ENCODE peak calls at places on chromosomes 2 and 18, in five cellular contexts. D is mesenchymal stem cell, H is IMR-90, R is neuronal stem cell, L is H1. C is an unnamed sample.

GRCh38 chr2:161796192-161796591 is 172.0 kb downstream of the SLC4A10 start:
- DNase-seq in R (no peak), D (no peak), H (no peak), L (no peak), C (no peak)

GRCh38 chr18:10142496-10143160 is 228.8 kb downstream of the VAPA start:
- DNase-seq in R (no peak), L (no peak), H (peak; percentile 31), D (peak; percentile 61), C (no peak)

GRCh38 chr2:171172980-171173542 is 12.4 kb upstream of the TLK1 start:
- DNase-seq in L (no peak), D (no peak), R (no peak), H (peak; percentile 48), C (no peak)

GRCh38 chr2:69997296-69998184 is 36.1 kb upstream of the ASPRV1 start:
- DNase-seq in H (peak; percentile 71), R (no peak), L (no peak), D (peak; percentile 28), C (peak; percentile 89)

GRCh38 chr2:112317303-112318158 is 42.1 kb downstream of the ZC3H6 start:
- DNase-seq in L (no peak), H (peak; percentile 52), D (no peak), R (no peak), C (no peak)

GRCh38 chr2:149422337-149422990 is 92.1 kb downstream of the LYPD6 start:
- DNase-seq in R (no peak), L (no peak), D (peak; percentile 24), H (peak; percentile 27), C (peak; percentile 66)

GRCh38 chr2:135563793-135564192 is 32.5 kb downstream of the R3HDM1 start:
- DNase-seq in H (peak; percentile 54), R (no peak), L (no peak), D (no peak), C (peak; percentile 25)

GRCh38 chr2:131104487-131105155 is 515 bp upstream of the PLEKHB2 start:
- DNase-seq in D (peak; percentile 89), H (peak; percentile 61), L (no peak), R (no peak), C (peak; percentile 27)

GRCh38 chr18:71036783-71037182 is 747.9 kb downstream of the SOCS6 start:
- DNase-seq in L (no peak), D (no peak), H (peak; percentile 59), R (no peak), C (peak; percentile 1)

GRCh38 chr2:164146478-164146877 is 410.7 kb upstream of the FIGN start:
- DNase-seq in D (no peak), H (peak; percentile 28), R (no peak), L (no peak), C (no peak)

GRCh38 chr2:176534798-176535479 is 265.7 kb downstream of the MTX2 start:
- DNase-seq in D (no peak), R (no peak), L (no peak), H (no peak), C (no peak)

GRCh38 chr2:233039217-233040173 is 7.0 kb downstream of the NEU2 start:
- DNase-seq in D (no peak), R (no peak), L (no peak), H (no peak), C (no peak)

GRCh38 chr2:239595711-239596110 is 194.9 kb upstream of the HDAC4 start:
- DNase-seq in D (no peak), H (no peak), R (no peak), L (no peak), C (no peak)

GRCh38 chr2:136572335-136572734 is 193.0 kb upstream of the THSD7B start:
- DNase-seq in L (no peak), H (no peak), R (no peak), D (no peak), C (no peak)

GRCh38 chr2:236934656-236935055 is 151.0 kb upstream of the COPS8 start:
- DNase-seq in H (no peak), R (no peak), L (no peak), D (no peak), C (no peak)

GRCh38 chr2:238701907-238702206 is 146.0 kb upstream of the TWIST2 start:
- DNase-seq in D (no peak), R (no peak), H (no peak), L (no peak), C (no peak)

GRCh38 chr2:134522856-134523460 is 195.8 kb downstream of the TMEM163 start:
- DNase-seq in R (no peak), L (no peak), H (no peak), D (no peak), C (no peak)

GRCh38 chr18:39802648-39803229 is 2152.3 kb upstream of the PIK3C3 start:
- DNase-seq in D (no peak), R (no peak), H (no peak), L (no peak), C (no peak)

GRCh38 chr2:166184789-166185188 is 57.0 kb upstream of the SCN1A start:
- DNase-seq in H (peak; percentile 52), R (no peak), D (no peak), L (no peak), C (peak; percentile 54)

GRCh38 chr2:55616509-55617159 is 788 bp downstream of the PPP4R3B start:
- DNase-seq in D (peak; percentile 81), L (no peak), H (peak; percentile 68), R (peak; percentile 15), C (peak; percentile 80)

GRCh38 chr2:161763153-161763552 is 138.9 kb downstream of the SLC4A10 start:
- DNase-seq in L (no peak), D (no peak), R (no peak), H (no peak), C (no peak)

GRCh38 chr2:145431181-145431951 is 911.4 kb upstream of the ZEB2 start:
- DNase-seq in H (no peak), L (peak; percentile 13), R (peak; percentile 11), D (no peak), C (peak; percentile 81)

GRCh38 chr2:6866239-6866745 is 585 bp upstream of the CMPK2 start:
- DNase-seq in L (no peak), R (no peak), D (peak; percentile 37), H (peak; percentile 3), C (peak; percentile 71)

GRCh38 chr2:47512581-47513083 is 109.7 kb downstream of the MSH2 start:
- DNase-seq in D (no peak), R (no peak), H (peak; percentile 64), L (no peak), C (peak; percentile 79)

GRCh38 chr2:47510745-47511144 is 107.8 kb downstream of the MSH2 start:
- DNase-seq in H (no peak), D (no peak), R (no peak), L (no peak), C (peak; percentile 52)

GRCh38 chr2:47516496-47517104 is 113.6 kb downstream of the MSH2 start:
- DNase-seq in L (no peak), D (no peak), R (no peak), H (no peak), C (peak; percentile 65)

GRCh38 chr2:47509981-47510380 is 107.0 kb downstream of the MSH2 start:
- DNase-seq in R (no peak), L (no peak), H (no peak), D (no peak), C (no peak)

DNA sequence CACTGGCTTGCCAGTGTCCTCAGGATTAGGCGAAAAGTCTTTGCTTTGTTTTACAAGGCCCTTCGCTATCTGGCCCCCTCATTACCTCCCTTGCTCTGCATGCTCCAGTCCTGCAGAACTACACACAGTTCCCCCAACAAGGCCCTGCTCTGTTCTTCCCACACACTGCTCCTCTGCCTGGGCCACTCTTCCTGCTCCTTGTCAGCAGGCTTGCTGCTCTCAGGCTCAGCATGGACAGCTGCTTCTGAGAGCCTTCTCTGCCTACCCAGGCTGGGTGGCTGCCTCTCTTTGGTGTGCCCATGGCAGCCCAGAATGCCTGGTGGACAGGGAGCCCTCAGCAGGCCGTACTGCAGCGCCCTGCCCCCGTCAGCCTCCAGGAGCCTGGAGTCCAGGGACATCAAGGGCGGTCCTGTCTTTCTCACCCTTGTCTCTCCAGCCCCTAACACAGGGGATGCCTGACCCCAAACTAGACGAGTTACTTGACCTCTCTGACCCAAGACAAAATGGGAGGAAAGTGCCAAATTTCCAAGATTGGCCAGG is 111.1 kb downstream of the MSH2 start:
- DNase-seq in H (no peak), R (no peak), L (no peak), D (no peak), C (no peak)
- H2BK15ac ChIP-seq in H (no peak overlapping the region), R (no peak overlapping the region), L (no peak overlapping the region), D (no peak overlapping the region), C (no peak overlapping the region)

GRCh38 chr18:44852818-44853217 is 172.1 kb downstream of the SETBP1 start:
- DNase-seq in R (no peak), D (peak; percentile 17), L (no peak), H (peak; percentile 1), C (no peak)

GRCh38 chr18:44849361-44849760 is 168.7 kb downstream of the SETBP1 start:
- DNase-seq in H (no peak), D (no peak), L (no peak), R (no peak), C (no peak)

GRCh38 chr18:44848931-44849330 is 168.2 kb downstream of the SETBP1 start:
- DNase-seq in L (no peak), D (no peak), R (no peak), H (no peak), C (no peak)

GRCh38 chr18:44852216-44852615 is 171.5 kb downstream of the SETBP1 start:
- DNase-seq in H (no peak), L (no peak), R (no peak), D (no peak), C (no peak)

GRCh38 chr18:44851806-44852205 is 171.1 kb downstream of the SETBP1 start:
- DNase-seq in D (no peak), L (no peak), R (no peak), H (no peak), C (no peak)
- H3K4me3 ChIP-seq in D (no peak overlapping the region), L (no peak overlapping the region), R (no peak overlapping the region), H (no peak overlapping the region), C (no peak overlapping the region)

DNA sequence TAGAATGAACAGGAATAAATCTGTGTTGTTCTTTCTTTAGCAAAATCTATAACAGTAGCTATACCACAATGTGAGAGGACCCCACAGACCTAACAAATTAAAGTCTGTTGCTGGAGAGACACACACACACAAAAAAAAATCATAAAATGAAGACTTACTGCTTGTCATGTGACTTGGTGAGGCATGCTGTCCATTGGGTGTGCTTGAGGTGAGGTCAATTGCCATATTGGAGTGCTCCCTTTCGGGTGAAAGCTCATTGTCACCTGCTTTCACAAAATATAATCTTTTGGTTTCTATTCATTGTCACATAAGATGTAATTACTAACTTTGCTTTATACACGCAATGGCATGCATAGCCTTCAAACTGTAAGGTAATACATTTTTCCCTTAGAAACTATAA is 3.9 kb downstream of the IKZF2 start:
- DNase-seq in L (no peak), H (no peak), R (no peak), D (no peak), C (no peak)
- H2BK15ac ChIP-seq in L (no peak overlapping the region), H (no peak overlapping the region), R (no peak overlapping the region), D (no peak overlapping the region), C (no peak overlapping the region)

DNA sequence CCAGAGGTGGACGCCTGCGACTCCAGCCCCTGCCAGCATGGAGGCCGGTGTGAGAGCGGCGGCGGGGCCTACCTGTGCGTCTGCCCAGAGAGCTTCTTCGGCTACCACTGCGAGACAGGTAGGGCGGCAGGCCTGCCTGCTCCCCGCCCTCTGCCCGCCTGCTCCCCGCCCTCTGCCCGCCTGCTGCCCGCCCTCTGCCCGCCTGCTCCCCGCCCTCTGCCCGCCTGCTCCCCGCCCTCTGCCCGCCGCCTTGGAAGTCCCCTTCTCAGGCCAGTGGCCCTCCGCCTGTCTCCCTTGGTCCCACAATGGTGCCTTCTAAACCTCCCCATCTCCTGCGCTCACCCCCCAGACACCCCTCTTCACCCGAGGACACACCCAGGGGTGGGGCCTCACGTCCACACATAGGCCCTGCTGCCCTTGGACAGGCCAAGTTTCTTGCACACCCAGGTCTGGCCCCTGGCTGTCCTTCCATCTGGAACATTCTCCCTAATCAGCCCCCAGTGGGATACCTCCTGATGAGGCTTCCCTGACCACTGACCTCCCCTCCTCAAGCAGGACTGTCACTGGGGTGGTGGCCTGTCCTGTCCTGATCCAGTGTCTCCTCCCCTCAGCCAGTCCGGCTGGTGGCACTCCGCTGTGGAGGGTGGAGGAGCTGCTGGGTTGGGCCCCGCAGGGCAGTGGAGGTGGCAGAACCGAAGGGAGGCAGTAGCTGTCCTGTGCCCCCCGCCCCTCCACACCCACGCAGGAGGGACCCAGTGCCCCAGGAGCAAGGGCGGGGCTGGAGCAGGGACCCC is 37.9 kb downstream of the MTERF4 start:
- DNase-seq in D (no peak), R (no peak), L (no peak), H (no peak), C (peak; percentile 23)
- H3K4me3 ChIP-seq in D (no peak overlapping the region), R (no peak overlapping the region), L (no peak overlapping the region), H (no peak overlapping the region), C (no peak overlapping the region)